ENCODE peak calls at places on chromosome 14, in six cellular contexts. D, I, F, U, Q and O are unnamed samples.

GRCh38 chr14:45262637-45263036 is 9.6 kb upstream of the MIS18BP1 start:
- DNase-seq in D (peak), I (no peak), F (no peak), U (no peak), Q (no peak), O (no peak)

GRCh38 chr14:26163761-26164160 is 434.1 kb downstream of the NOVA1 start:
- DNase-seq in D (peak), I (no peak), F (no peak), U (no peak), Q (no peak), O (no peak)

GRCh38 chr14:104149617-104150141 is 11.3 kb downstream of the KIF26A start:
- DNase-seq in D (peak), I (no peak), F (no peak), U (no peak), Q (peak), O (no peak)

GRCh38 chr14:61076531-61076930 is 95.5 kb downstream of the SLC38A6 start:
- DNase-seq in D (peak), I (no peak), F (no peak), U (no peak), Q (no peak), O (no peak)

GRCh38 chr14:103109789-103110415 is 13.4 kb upstream of the TNFAIP2 start:
- DNase-seq in D (peak), I (no peak), F (no peak), U (no peak), Q (peak), O (no peak)

GRCh38 chr14:50083467-50084337 is 32.7 kb downstream of the VCPKMT start:
- DNase-seq in D (no peak), I (no peak), F (no peak), U (no peak), Q (no peak), O (no peak)

GRCh38 chr14:94164685-94165431 is 9.3 kb upstream of the PPP4R4 start:
- DNase-seq in D (no peak), I (no peak), F (no peak), U (no peak), Q (no peak), O (no peak)

GRCh38 chr14:101562659-101563351 is 1.5 kb downstream of the DIO3 start:
- DNase-seq in D (no peak), I (no peak), F (peak), U (no peak), Q (no peak), O (no peak)

GRCh38 chr14:94613720-94614644 is 1.8 kb downstream of the SERPINA3 start:
- DNase-seq in D (no peak), I (no peak), F (no peak), U (no peak), Q (no peak), O (no peak)

GRCh38 chr14:73662439-73663056 is 17.8 kb downstream of the DNAL1 start:
- DNase-seq in D (peak), I (no peak), F (no peak), U (no peak), Q (peak), O (no peak)

GRCh38 chr14:31421200-31421599 is 850 bp upstream of the HEATR5A start:
- DNase-seq in D (no peak), I (no peak), F (no peak), U (no peak), Q (no peak), O (no peak)

GRCh38 chr14:59148334-59148900 is 40.0 kb upstream of the DAAM1 start:
- DNase-seq in D (no peak), I (no peak), F (no peak), U (no peak), Q (no peak), O (no peak)

GRCh38 chr14:64725360-64725815 is 21.2 kb downstream of the PLEKHG3 start:
- DNase-seq in D (no peak), I (no peak), F (no peak), U (no peak), Q (no peak), O (peak)

GRCh38 chr14:91424813-91425719 is 7.4 kb upstream of the CCDC88C start:
- DNase-seq in D (no peak), I (no peak), F (no peak), U (no peak), Q (no peak), O (no peak)

GRCh38 chr14:101397206-101397605 is 164.1 kb upstream of the DIO3 start:
- DNase-seq in D (no peak), I (no peak), F (no peak), U (no peak), Q (no peak), O (no peak)

GRCh38 chr14:54366726-54367707 is 29.8 kb upstream of the CDKN3 start:
- DNase-seq in D (peak), I (no peak), F (no peak), U (no peak), Q (no peak), O (no peak)

GRCh38 chr14:99763527-99764221 is 29.5 kb upstream of the EML1 start:
- DNase-seq in D (no peak), I (no peak), F (no peak), U (no peak), Q (no peak), O (no peak)

GRCh38 chr14:45246151-45246550 is 6.9 kb downstream of the MIS18BP1 start:
- DNase-seq in D (no peak), I (no peak), F (no peak), U (no peak), Q (no peak), O (no peak)

GRCh38 chr14:94043111-94043755 is 17.1 kb downstream of the OTUB2 start:
- DNase-seq in D (peak), I (no peak), F (no peak), U (no peak), Q (no peak), O (no peak)

GRCh38 chr14:58566979-58567378 is 70.8 kb upstream of the DACT1 start:
- DNase-seq in D (no peak), I (no peak), F (no peak), U (no peak), Q (no peak), O (no peak)

GRCh38 chr14:103143535-103143934 is 20.3 kb downstream of the TNFAIP2 start:
- DNase-seq in D (peak), I (no peak), F (no peak), U (no peak), Q (no peak), O (no peak)

GRCh38 chr14:24432259-24433131 is 2.7 kb downstream of the KHNYN start:
- DNase-seq in D (no peak), I (no peak), F (no peak), U (no peak), Q (no peak), O (no peak)

GRCh38 chr14:71139058-71139946 is 232.0 kb downstream of the PCNX1 start:
- DNase-seq in D (peak), I (peak), F (peak), U (peak), Q (peak), O (no peak)

GRCh38 chr14:99389171-99389826 is 91.4 kb downstream of the SETD3 start:
- DNase-seq in D (peak), I (no peak), F (peak), U (no peak), Q (no peak), O (no peak)

GRCh38 chr14:47674546-47675238 is 713 bp downstream of the MDGA2 start:
- DNase-seq in D (peak), I (no peak), F (no peak), U (no peak), Q (no peak), O (no peak)